ENCODE peak calls at places on chromosomes 4 and X, in eight cellular contexts. One of them, this sample, is unnamed.
A peak's percentile ranks its signal among the peaks of the same experiment; 100 is the strongest.

GRCh38 chr4:139562067-139562684 is 6.2 kb upstream of the SETD7 start:
- DNase-seq in NCI-H345: no peak
- DNase-seq in T-helper 9 cell: no peak
- DNase-seq in fibroblast of lung: no peak
- DNase-seq in GM13977: no peak
- DNase-seq in neural crest cell: no peak
- DNase-seq in nephron progenitor cell: no peak
- DNase-seq in smooth muscle cell of the brain vasculature: no peak
- DNase-seq in this sample: no peak

GRCh38 chrX:45322820-45323219 is 122.1 kb upstream of the DIPK2B start:
- DNase-seq in neural crest cell: no peak
- DNase-seq in smooth muscle cell of the brain vasculature: no peak
- DNase-seq in GM13977: no peak
- DNase-seq in nephron progenitor cell: no peak
- DNase-seq in fibroblast of lung: peak; percentile 52
- DNase-seq in NCI-H345: no peak
- DNase-seq in T-helper 9 cell: no peak
- DNase-seq in this sample: no peak

GRCh38 chrX:110316351-110317078 is 1.4 kb downstream of the AMMECR1 start:
- DNase-seq in T-helper 9 cell: no peak
- DNase-seq in fibroblast of lung: no peak
- DNase-seq in smooth muscle cell of the brain vasculature: no peak
- DNase-seq in neural crest cell: peak; percentile 1
- DNase-seq in NCI-H345: no peak
- DNase-seq in GM13977: no peak
- DNase-seq in nephron progenitor cell: peak; percentile 2
- DNase-seq in this sample: no peak

GRCh38 chr4:88897752-88898151 is 159.2 kb downstream of the FAM13A start:
- DNase-seq in GM13977: no peak
- DNase-seq in neural crest cell: no peak
- DNase-seq in smooth muscle cell of the brain vasculature: no peak
- DNase-seq in NCI-H345: no peak
- DNase-seq in nephron progenitor cell: no peak
- DNase-seq in T-helper 9 cell: no peak
- DNase-seq in fibroblast of lung: no peak
- DNase-seq in this sample: no peak

GRCh38 chr4:189279188-189279587 is 661.5 kb upstream of the FRG1 start:
- DNase-seq in T-helper 9 cell: no peak
- DNase-seq in NCI-H345: no peak
- DNase-seq in fibroblast of lung: no peak
- DNase-seq in nephron progenitor cell: no peak
- DNase-seq in neural crest cell: no peak
- DNase-seq in GM13977: no peak
- DNase-seq in smooth muscle cell of the brain vasculature: no peak
- DNase-seq in this sample: no peak

GRCh38 chr4:106315476-106315967 is 487 bp downstream of the TBCK start:
- DNase-seq in GM13977: no peak
- DNase-seq in NCI-H345: no peak
- DNase-seq in nephron progenitor cell: no peak
- DNase-seq in T-helper 9 cell: no peak
- DNase-seq in neural crest cell: no peak
- DNase-seq in smooth muscle cell of the brain vasculature: no peak
- DNase-seq in fibroblast of lung: peak; percentile 47
- DNase-seq in this sample: no peak

GRCh38 chr4:1638272-1638598 is 45.9 kb downstream of the FAM53A start:
- DNase-seq in nephron progenitor cell: no peak
- DNase-seq in GM13977: no peak
- DNase-seq in fibroblast of lung: no peak
- DNase-seq in T-helper 9 cell: no peak
- DNase-seq in smooth muscle cell of the brain vasculature: no peak
- DNase-seq in neural crest cell: no peak
- DNase-seq in NCI-H345: no peak
- DNase-seq in this sample: no peak

GRCh38 chrX:153052534-153052933 is 3.7 kb upstream of the PNMA3 start:
- DNase-seq in T-helper 9 cell: no peak
- DNase-seq in GM13977: no peak
- DNase-seq in NCI-H345: no peak
- DNase-seq in nephron progenitor cell: no peak
- DNase-seq in fibroblast of lung: no peak
- DNase-seq in smooth muscle cell of the brain vasculature: no peak
- DNase-seq in neural crest cell: no peak
- DNase-seq in this sample: no peak

GRCh38 chr4:79445371-79445781 is 37.3 kb upstream of the GK2 start:
- DNase-seq in T-helper 9 cell: no peak
- DNase-seq in smooth muscle cell of the brain vasculature: no peak
- DNase-seq in GM13977: no peak
- DNase-seq in NCI-H345: peak; percentile 63
- DNase-seq in fibroblast of lung: no peak
- DNase-seq in nephron progenitor cell: peak; percentile 10
- DNase-seq in neural crest cell: no peak
- DNase-seq in this sample: no peak

GRCh38 chr4:172819353-172819752 is 349.3 kb upstream of the GALNT7 start:
- DNase-seq in nephron progenitor cell: no peak
- DNase-seq in smooth muscle cell of the brain vasculature: no peak
- DNase-seq in T-helper 9 cell: no peak
- DNase-seq in NCI-H345: no peak
- DNase-seq in neural crest cell: no peak
- DNase-seq in fibroblast of lung: no peak
- DNase-seq in GM13977: no peak
- DNase-seq in this sample: no peak

GRCh38 chr4:100935090-100935489 is 412.2 kb downstream of the PPP3CA start:
- DNase-seq in T-helper 9 cell: no peak
- DNase-seq in GM13977: no peak
- DNase-seq in fibroblast of lung: peak; percentile 3
- DNase-seq in smooth muscle cell of the brain vasculature: no peak
- DNase-seq in neural crest cell: no peak
- DNase-seq in nephron progenitor cell: no peak
- DNase-seq in NCI-H345: no peak
- DNase-seq in this sample: no peak

GRCh38 chr4:8100696-8101095 is 57.9 kb downstream of the ABLIM2 start:
- DNase-seq in GM13977: no peak
- DNase-seq in fibroblast of lung: no peak
- DNase-seq in neural crest cell: no peak
- DNase-seq in T-helper 9 cell: no peak
- DNase-seq in smooth muscle cell of the brain vasculature: no peak
- DNase-seq in nephron progenitor cell: no peak
- DNase-seq in NCI-H345: no peak
- DNase-seq in this sample: no peak

GRCh38 chr4:6996481-6996880 is 46.7 kb upstream of the TADA2B start:
- DNase-seq in T-helper 9 cell: no peak
- DNase-seq in GM13977: no peak
- DNase-seq in neural crest cell: no peak
- DNase-seq in fibroblast of lung: no peak
- DNase-seq in nephron progenitor cell: no peak
- DNase-seq in smooth muscle cell of the brain vasculature: no peak
- DNase-seq in NCI-H345: no peak
- DNase-seq in this sample: no peak

GRCh38 chr4:54372951-54373350 is 143.9 kb downstream of the PDGFRA start:
- DNase-seq in neural crest cell: no peak
- DNase-seq in smooth muscle cell of the brain vasculature: no peak
- DNase-seq in GM13977: no peak
- DNase-seq in T-helper 9 cell: no peak
- DNase-seq in nephron progenitor cell: no peak
- DNase-seq in NCI-H345: no peak
- DNase-seq in fibroblast of lung: no peak
- DNase-seq in this sample: no peak

GRCh38 chr4:89365375-89366170 is 58.0 kb upstream of the GPRIN3 start:
- DNase-seq in smooth muscle cell of the brain vasculature: no peak
- DNase-seq in fibroblast of lung: no peak
- DNase-seq in T-helper 9 cell: no peak
- DNase-seq in GM13977: no peak
- DNase-seq in NCI-H345: no peak
- DNase-seq in nephron progenitor cell: no peak
- DNase-seq in neural crest cell: no peak
- DNase-seq in this sample: no peak

GRCh38 chr4:32689520-32689919 is 1969.4 kb downstream of the PCDH7 start:
- DNase-seq in neural crest cell: no peak
- DNase-seq in nephron progenitor cell: no peak
- DNase-seq in smooth muscle cell of the brain vasculature: no peak
- DNase-seq in fibroblast of lung: peak; percentile 1
- DNase-seq in GM13977: no peak
- DNase-seq in NCI-H345: no peak
- DNase-seq in T-helper 9 cell: no peak
- DNase-seq in this sample: no peak

This sample was measured in BE2C.